ENCODE peak calls at places on chromosomes 11 and 22, in nine cellular contexts. One of them, this sample, is unnamed.

GRCh38 chr22:38957046-38957770 is at the start of gene APOBEC3A:
- DNase-seq in stomach: peak; percentile 63
- DNase-seq in tibial nerve: no peak
- DNase-seq in upper lobe of right lung: no peak
- DNase-seq in MM.1S: no peak
- DNase-seq in IMR-90: no peak
- DNase-seq in spleen: peak; percentile 86
- DNase-seq in GM23338: no peak
- DNase-seq in breast epithelium: no peak
- DNase-seq in this sample: no peak

GRCh38 chr22:49015459-49015858 is 812.2 kb downstream of the BRD1 start:
- DNase-seq in tibial nerve: no peak
- DNase-seq in breast epithelium: peak; percentile 49
- DNase-seq in stomach: peak; percentile 15
- DNase-seq in GM23338: no peak
- DNase-seq in IMR-90: no peak
- DNase-seq in MM.1S: no peak
- DNase-seq in spleen: no peak
- DNase-seq in upper lobe of right lung: peak; percentile 47
- DNase-seq in this sample: no peak

GRCh38 chr11:130585545-130585944 is 137.1 kb downstream of the ADAMTS15 start:
- DNase-seq in stomach: no peak
- DNase-seq in spleen: no peak
- DNase-seq in MM.1S: no peak
- DNase-seq in IMR-90: no peak
- DNase-seq in upper lobe of right lung: no peak
- DNase-seq in breast epithelium: no peak
- DNase-seq in tibial nerve: no peak
- DNase-seq in GM23338: peak; percentile 14
- DNase-seq in this sample: no peak

GRCh38 chr11:13963949-13964770 is 1.6 kb downstream of the SPON1 start:
- DNase-seq in IMR-90: no peak
- DNase-seq in spleen: no peak
- DNase-seq in tibial nerve: no peak
- DNase-seq in stomach: no peak
- DNase-seq in breast epithelium: no peak
- DNase-seq in GM23338: peak; percentile 55
- DNase-seq in MM.1S: no peak
- DNase-seq in upper lobe of right lung: peak; percentile 70
- DNase-seq in this sample: no peak

GRCh38 chr22:42805016-42805997 is 51.8 kb downstream of the ARFGAP3 start:
- DNase-seq in breast epithelium: peak; percentile 89
- DNase-seq in upper lobe of right lung: peak; percentile 82
- DNase-seq in IMR-90: no peak
- DNase-seq in stomach: peak; percentile 89
- DNase-seq in tibial nerve: no peak
- DNase-seq in GM23338: peak; percentile 34
- DNase-seq in MM.1S: no peak
- DNase-seq in spleen: no peak
- DNase-seq in this sample: no peak

GRCh38 chr11:77109236-77110019 is 6.8 kb downstream of the OMP start:
- DNase-seq in upper lobe of right lung: no peak
- DNase-seq in MM.1S: no peak
- DNase-seq in GM23338: no peak
- DNase-seq in IMR-90: peak; percentile 37
- DNase-seq in breast epithelium: no peak
- DNase-seq in stomach: no peak
- DNase-seq in spleen: no peak
- DNase-seq in tibial nerve: no peak
- DNase-seq in this sample: no peak

GRCh38 chr11:106724293-106724892 is 293.9 kb downstream of the GUCY1A2 start:
- DNase-seq in tibial nerve: no peak
- DNase-seq in breast epithelium: no peak
- DNase-seq in spleen: no peak
- DNase-seq in GM23338: no peak
- DNase-seq in MM.1S: no peak
- DNase-seq in upper lobe of right lung: no peak
- DNase-seq in stomach: no peak
- DNase-seq in IMR-90: peak; percentile 6
- DNase-seq in this sample: no peak

GRCh38 chr11:100739636-100740035 is 52.5 kb downstream of the ARHGAP42 start:
- DNase-seq in upper lobe of right lung: no peak
- DNase-seq in breast epithelium: no peak
- DNase-seq in MM.1S: no peak
- DNase-seq in IMR-90: peak; percentile 90
- DNase-seq in stomach: peak; percentile 47
- DNase-seq in tibial nerve: no peak
- DNase-seq in GM23338: peak; percentile 47
- DNase-seq in spleen: no peak
- DNase-seq in this sample: peak; percentile 46

GRCh38 chr11:70530010-70530409 is 131.7 kb downstream of the CTTN start:
- DNase-seq in MM.1S: no peak
- DNase-seq in breast epithelium: no peak
- DNase-seq in tibial nerve: no peak
- DNase-seq in stomach: no peak
- DNase-seq in IMR-90: no peak
- DNase-seq in GM23338: no peak
- DNase-seq in upper lobe of right lung: no peak
- DNase-seq in spleen: peak; percentile 6
- DNase-seq in this sample: no peak

GRCh38 chr11:63537293-63538101 is 889 bp downstream of the PLAAT4 start:
- DNase-seq in IMR-90: peak; percentile 4
- DNase-seq in upper lobe of right lung: peak; percentile 73
- DNase-seq in GM23338: no peak
- DNase-seq in tibial nerve: peak; percentile 47
- DNase-seq in MM.1S: peak; percentile 13
- DNase-seq in breast epithelium: no peak
- DNase-seq in spleen: no peak
- DNase-seq in stomach: peak; percentile 86
- DNase-seq in this sample: no peak
- H3K4me1 ChIP-seq in IMR-90: peaks cover 9% of the 10 kb centered on the region
- H3K4me1 ChIP-seq in upper lobe of right lung: peaks cover 36% of the 10 kb centered on the region
- H3K4me1 ChIP-seq in GM23338: peaks cover 10% of the 10 kb centered on the region
- H3K4me1 ChIP-seq in tibial nerve: peaks cover 20% of the 10 kb centered on the region
- H3K4me1 ChIP-seq in MM.1S: peaks cover 29% of the 10 kb centered on the region
- H3K4me1 ChIP-seq in breast epithelium: peaks cover 50% of the 10 kb centered on the region
- H3K4me1 ChIP-seq in spleen: peaks cover 35% of the 10 kb centered on the region
- H3K4me1 ChIP-seq in stomach: peaks cover 39% of the 10 kb centered on the region
- H3K4me1 ChIP-seq in this sample: peaks cover 28% of the 10 kb centered on the region

GRCh38 chr11:125892994-125893393 is 5.5 kb downstream of the HYLS1 start:
- DNase-seq in spleen: no peak
- DNase-seq in breast epithelium: no peak
- DNase-seq in upper lobe of right lung: no peak
- DNase-seq in tibial nerve: no peak
- DNase-seq in stomach: no peak
- DNase-seq in GM23338: no peak
- DNase-seq in IMR-90: no peak
- DNase-seq in MM.1S: no peak
- DNase-seq in this sample: no peak

GRCh38 chr11:125892071-125892470 is 4.6 kb downstream of the HYLS1 start:
- DNase-seq in tibial nerve: no peak
- DNase-seq in breast epithelium: no peak
- DNase-seq in spleen: no peak
- DNase-seq in upper lobe of right lung: no peak
- DNase-seq in MM.1S: no peak
- DNase-seq in IMR-90: peak; percentile 75
- DNase-seq in stomach: no peak
- DNase-seq in GM23338: no peak
- DNase-seq in this sample: no peak

GRCh38 chr11:125887373-125888324 is at the start of gene HYLS1:
- DNase-seq in MM.1S: peak; percentile 99
- DNase-seq in stomach: peak; percentile 95
- DNase-seq in tibial nerve: peak; percentile 82
- DNase-seq in spleen: peak; percentile 98
- DNase-seq in breast epithelium: peak; percentile 87
- DNase-seq in GM23338: peak; percentile 97
- DNase-seq in IMR-90: peak; percentile 95
- DNase-seq in upper lobe of right lung: peak; percentile 97
- DNase-seq in this sample: peak; percentile 82

GRCh38 chr11:125886997-125887372 is 483 bp upstream of the HYLS1 start:
- DNase-seq in upper lobe of right lung: peak; percentile 76
- DNase-seq in IMR-90: no peak
- DNase-seq in GM23338: peak; percentile 70
- DNase-seq in tibial nerve: no peak
- DNase-seq in stomach: no peak
- DNase-seq in breast epithelium: no peak
- DNase-seq in spleen: peak; percentile 88
- DNase-seq in MM.1S: peak; percentile 68
- DNase-seq in this sample: no peak

DNA sequence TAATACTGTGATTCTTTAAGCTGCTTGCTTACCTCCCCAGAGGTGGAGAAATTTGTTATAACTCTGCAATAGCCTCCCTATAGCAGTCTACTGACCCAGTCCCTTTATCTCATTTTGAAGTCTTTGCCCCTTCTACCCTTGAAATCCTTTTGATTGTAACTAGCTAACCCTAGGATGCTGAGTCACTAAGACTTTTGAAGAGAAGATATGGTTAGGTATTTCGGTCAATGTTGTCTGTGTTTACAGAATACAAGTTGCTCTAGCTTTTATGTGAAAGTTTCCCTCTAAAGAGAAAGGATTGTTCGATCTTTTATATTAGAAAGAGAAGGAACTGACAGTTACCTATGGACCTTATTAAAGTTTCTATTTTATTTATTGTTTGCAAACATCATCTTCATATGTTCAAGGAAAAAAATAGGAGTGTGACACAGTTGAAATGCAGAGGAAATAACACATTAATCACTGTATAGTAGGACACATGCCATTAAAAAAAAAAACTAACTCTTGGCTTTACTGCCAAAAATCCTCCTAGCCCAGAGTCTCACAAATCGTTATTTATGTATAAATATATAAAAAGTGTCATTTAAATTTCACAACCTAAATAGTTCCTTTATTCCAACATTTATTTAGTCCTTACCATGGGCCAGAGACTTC is 3.1 kb downstream of the HYLS1 start:
- DNase-seq in GM23338: no peak
- DNase-seq in stomach: no peak
- DNase-seq in spleen: no peak
- DNase-seq in upper lobe of right lung: no peak
- DNase-seq in IMR-90: peak; percentile 15
- DNase-seq in tibial nerve: no peak
- DNase-seq in breast epithelium: no peak
- DNase-seq in MM.1S: no peak
- DNase-seq in this sample: no peak
- TF ChIP-seq CTCF in GM23338: no peak
- TF ChIP-seq CTCF in stomach: no peak
- TF ChIP-seq CTCF in spleen: no peak
- TF ChIP-seq CTCF in upper lobe of right lung: no peak
- TF ChIP-seq CTCF in IMR-90: no peak
- TF ChIP-seq CTCF in tibial nerve: no peak
- TF ChIP-seq CTCF in breast epithelium: no peak
- TF ChIP-seq CTCF in MM.1S: no peak
- TF ChIP-seq CTCF in this sample: no peak

GRCh38 chr11:74749965-74750296 is 1.3 kb downstream of the RNF169 start:
- DNase-seq in tibial nerve: no peak
- DNase-seq in IMR-90: no peak
- DNase-seq in breast epithelium: no peak
- DNase-seq in GM23338: no peak
- DNase-seq in spleen: no peak
- DNase-seq in stomach: no peak
- DNase-seq in upper lobe of right lung: no peak
- DNase-seq in MM.1S: no peak
- DNase-seq in this sample: no peak
- H3K4me1 ChIP-seq in tibial nerve: peaks cover 26% of the 10 kb centered on the region
- H3K4me1 ChIP-seq in IMR-90: peaks cover 8% of the 10 kb centered on the region
- H3K4me1 ChIP-seq in breast epithelium: peaks cover 4% of the 10 kb centered on the region
- H3K4me1 ChIP-seq in GM23338: peaks cover 13% of the 10 kb centered on the region
- H3K4me1 ChIP-seq in spleen: peaks cover 47% of the 10 kb centered on the region
- H3K4me1 ChIP-seq in stomach: peaks cover 32% of the 10 kb centered on the region
- H3K4me1 ChIP-seq in upper lobe of right lung: peaks cover 46% of the 10 kb centered on the region
- H3K4me1 ChIP-seq in MM.1S: peaks cover 11% of the 10 kb centered on the region
- H3K4me1 ChIP-seq in this sample: peaks cover 20% of the 10 kb centered on the region

DNA sequence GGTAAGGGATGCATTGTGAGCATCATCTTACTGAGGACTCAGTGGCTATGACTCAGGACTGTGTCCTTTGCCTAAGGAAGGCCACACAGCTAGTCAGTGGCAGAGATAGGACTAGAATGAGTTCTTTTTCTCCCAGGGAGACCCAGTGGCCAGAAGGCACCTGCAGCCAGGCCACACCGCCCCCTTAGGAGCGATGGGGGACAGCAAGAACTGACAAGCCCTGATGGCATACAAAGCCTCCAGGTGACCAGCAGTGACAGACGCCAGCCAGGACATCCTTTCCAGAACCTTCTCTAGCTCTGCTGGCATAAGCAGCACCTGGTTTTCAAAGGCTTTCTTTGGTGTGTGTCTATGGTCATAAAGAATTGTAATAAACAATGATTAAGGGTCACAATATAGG is 240.1 kb downstream of the ST3GAL4 start:
- DNase-seq in GM23338: no peak
- DNase-seq in stomach: no peak
- DNase-seq in spleen: peak; percentile 32
- DNase-seq in MM.1S: no peak
- DNase-seq in upper lobe of right lung: no peak
- DNase-seq in breast epithelium: no peak
- DNase-seq in IMR-90: no peak
- DNase-seq in tibial nerve: no peak
- DNase-seq in this sample: peak; percentile 19
- TF ChIP-seq CTCF in GM23338: peak; percentile 39
- TF ChIP-seq CTCF in stomach: no peak
- TF ChIP-seq CTCF in spleen: no peak
- TF ChIP-seq CTCF in MM.1S: no peak
- TF ChIP-seq CTCF in upper lobe of right lung: no peak
- TF ChIP-seq CTCF in breast epithelium: no peak
- TF ChIP-seq CTCF in IMR-90: no peak
- TF ChIP-seq CTCF in tibial nerve: no peak
- TF ChIP-seq CTCF in this sample: no peak

GRCh38 chr11:61092280-61092766 is 10.0 kb upstream of the CD5 start:
- DNase-seq in spleen: no peak
- DNase-seq in upper lobe of right lung: no peak
- DNase-seq in stomach: no peak
- DNase-seq in MM.1S: no peak
- DNase-seq in tibial nerve: no peak
- DNase-seq in breast epithelium: no peak
- DNase-seq in IMR-90: no peak
- DNase-seq in GM23338: no peak
- DNase-seq in this sample: no peak
- H3K4me1 ChIP-seq in spleen: no peaks in the 10 kb centered on the region
- H3K4me1 ChIP-seq in upper lobe of right lung: peaks cover 10% of the 10 kb centered on the region
- H3K4me1 ChIP-seq in stomach: no peaks in the 10 kb centered on the region
- H3K4me1 ChIP-seq in MM.1S: no peaks in the 10 kb centered on the region
- H3K4me1 ChIP-seq in tibial nerve: no peaks in the 10 kb centered on the region
- H3K4me1 ChIP-seq in breast epithelium: no peaks in the 10 kb centered on the region
- H3K4me1 ChIP-seq in IMR-90: no peaks in the 10 kb centered on the region
- H3K4me1 ChIP-seq in GM23338: no peaks in the 10 kb centered on the region
- H3K4me1 ChIP-seq in this sample: no peaks in the 10 kb centered on the region

This sample was measured in Caco-2.